ENCODE peak calls at places on chromosome 7, in ten cellular contexts. W, U, M, O, Y, C, I, V, A and X are unnamed samples.

GRCh38 chr7:33816106-33816505 is 89.2 kb upstream of the BMPER start:
- DNase-seq in Y (no peak), W (no peak), V (no peak), U (no peak), I (no peak), M (no peak), A (no peak), O (no peak), C (no peak), X (no peak)

GRCh38 chr7:131161103-131161502 is 166.6 kb upstream of the MKLN1 start:
- DNase-seq in Y (peak; percentile 46), I (no peak), W (peak; percentile 75), C (peak; percentile 76), V (no peak), M (no peak), O (peak; percentile 41), A (no peak), U (no peak), X (no peak)

GRCh38 chr7:159036916-159037605 is 107.6 kb downstream of the VIPR2 start:
- DNase-seq in M (no peak), Y (no peak), C (no peak), O (no peak), W (no peak), V (no peak), A (no peak), U (peak; percentile 49), I (no peak), X (no peak)

GRCh38 chr7:158811894-158812293 is 17.4 kb downstream of the ESYT2 start:
- DNase-seq in Y (peak; percentile 34), A (no peak), U (no peak), C (no peak), O (no peak), W (no peak), M (peak; percentile 21), V (no peak), I (no peak), X (no peak)

GRCh38 chr7:46385662-46386309 is 464.7 kb upstream of the IGFBP3 start:
- DNase-seq in U (no peak), I (no peak), C (peak; percentile 96), Y (peak; percentile 95), W (peak; percentile 96), M (no peak), A (no peak), O (peak; percentile 77), V (no peak), X (no peak)

GRCh38 chr7:117941138-117941810 is 68.0 kb upstream of the CTTNBP2 start:
- DNase-seq in M (no peak), I (no peak), U (peak; percentile 32), O (peak; percentile 1), V (no peak), Y (peak; percentile 0), C (peak; percentile 1), A (no peak), W (no peak), X (no peak)

GRCh38 chr7:22150221-22150620 is 204.5 kb upstream of the CDCA7L start:
- DNase-seq in I (no peak), W (peak; percentile 66), U (no peak), Y (no peak), M (no peak), V (no peak), C (peak; percentile 13), O (no peak), A (no peak), X (no peak)

GRCh38 chr7:156158693-156159092 is 346.4 kb upstream of the SHH start:
- DNase-seq in M (no peak), C (no peak), I (no peak), W (no peak), U (no peak), A (no peak), Y (no peak), O (no peak), V (no peak), X (no peak)

GRCh38 chr7:8206950-8207349 is 55.0 kb downstream of the ICA1 start:
- DNase-seq in C (no peak), I (no peak), U (no peak), A (no peak), M (no peak), Y (no peak), V (no peak), O (no peak), W (no peak), X (no peak)

GRCh38 chr7:82036146-82036886 is 266.5 kb upstream of the HGF start:
- DNase-seq in O (peak; percentile 67), Y (peak; percentile 87), C (peak; percentile 91), U (no peak), I (no peak), V (no peak), A (no peak), M (no peak), W (peak; percentile 86), X (no peak)

DNA sequence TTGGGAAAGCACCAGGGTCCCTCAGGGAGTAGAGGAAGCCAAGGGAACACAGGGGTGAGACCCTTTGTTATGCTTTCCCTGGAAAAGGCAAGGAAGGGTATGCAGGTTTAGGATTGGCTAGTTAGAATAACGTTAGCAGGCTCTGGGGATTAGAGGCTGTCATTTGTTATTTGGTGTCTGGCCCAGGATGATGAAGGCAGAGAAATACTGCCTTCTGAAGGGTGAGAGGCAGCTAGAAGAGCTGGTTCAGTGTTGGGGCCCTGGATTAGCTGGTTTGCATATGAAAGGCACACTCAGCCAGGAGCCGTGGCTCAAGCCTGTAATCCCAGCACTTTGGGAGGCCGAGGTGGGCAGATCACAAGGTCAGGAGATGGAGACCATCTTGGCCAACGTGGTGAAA is 3.0 kb upstream of the PILRA start:
- DNase-seq in W (no peak), I (no peak), U (peak; percentile 47), O (no peak), Y (no peak), A (peak; percentile 87), V (peak; percentile 23), M (no peak), C (no peak), X (no peak)
- H3K9ac ChIP-seq in W (no peak overlapping the region), I (no peak overlapping the region), U (no peak overlapping the region), O (no peak overlapping the region), Y (no peak overlapping the region), A (no peak overlapping the region), V (peak overlapping the region; percentile 2), M (no peak overlapping the region), C (no peak overlapping the region), X (no peak overlapping the region)

DNA sequence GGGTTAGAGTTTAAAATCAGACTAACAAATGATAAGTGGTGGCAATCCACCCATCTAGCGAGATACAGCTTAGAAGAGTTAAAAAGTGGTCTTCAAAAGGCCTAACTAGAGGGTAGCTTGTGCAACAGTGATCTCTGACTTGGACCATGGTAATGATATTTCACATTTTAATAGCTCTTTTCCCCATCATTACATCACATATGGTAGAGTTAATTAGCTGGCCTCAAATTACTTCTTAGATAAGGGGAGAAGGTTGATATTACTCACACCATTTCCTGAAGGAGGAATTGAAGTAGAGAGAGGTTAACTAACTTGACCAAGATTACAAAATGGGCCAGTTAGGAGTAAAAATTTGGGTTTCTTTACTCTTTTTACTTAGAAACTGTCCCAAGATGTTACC is 223.6 kb downstream of the PHTF2 start:
- DNase-seq in Y (no peak), C (no peak), I (no peak), U (no peak), A (no peak), W (no peak), M (no peak), V (no peak), O (no peak), X (no peak)
- H3K9ac ChIP-seq in Y (no peak overlapping the region), C (no peak overlapping the region), I (no peak overlapping the region), U (no peak overlapping the region), A (no peak overlapping the region), W (no peak overlapping the region), M (no peak overlapping the region), V (no peak overlapping the region), O (no peak overlapping the region), X (no peak overlapping the region)

GRCh38 chr7:74082770-74083116 is 861 bp upstream of the LIMK1 start:
- DNase-seq in I (no peak), A (no peak), O (no peak), C (no peak), U (no peak), V (no peak), W (no peak), M (no peak), Y (no peak), X (no peak)

GRCh38 chr7:74084722-74085578 is 1.3 kb downstream of the LIMK1 start:
- DNase-seq in O (no peak), A (no peak), M (peak; percentile 8), C (no peak), V (no peak), W (no peak), Y (no peak), I (no peak), U (no peak), X (no peak)

GRCh38 chr7:74087791-74088453 is 4.3 kb downstream of the LIMK1 start:
- DNase-seq in C (no peak), O (no peak), I (no peak), A (no peak), Y (no peak), M (no peak), V (no peak), U (no peak), W (no peak), X (no peak)

GRCh38 chr7:74083117-74083876 is at the start of gene LIMK1:
- DNase-seq in M (peak; percentile 99), U (peak; percentile 87), O (peak; percentile 94), I (no peak), W (peak; percentile 73), A (peak; percentile 72), V (peak; percentile 84), Y (peak; percentile 91), C (peak; percentile 79), X (peak; percentile 87)

GRCh38 chr7:74083928-74084721 is 521 bp downstream of the LIMK1 start:
- DNase-seq in C (peak; percentile 59), W (peak; percentile 55), U (peak; percentile 54), O (peak; percentile 85), M (peak; percentile 93), Y (peak; percentile 85), V (no peak), I (no peak), A (no peak), X (peak; percentile 32)
- H3K9ac ChIP-seq in C (peak overlapping the region; percentile 81), W (peak overlapping the region; percentile 74), U (peak overlapping the region; percentile 91), O (peak overlapping the region; percentile 88), M (peak overlapping the region; percentile 74), Y (peak overlapping the region; percentile 93), V (peak overlapping the region; percentile 90), I (peak overlapping the region; percentile 90), A (peak overlapping the region; percentile 85), X (peak overlapping the region; percentile 67)

DNA sequence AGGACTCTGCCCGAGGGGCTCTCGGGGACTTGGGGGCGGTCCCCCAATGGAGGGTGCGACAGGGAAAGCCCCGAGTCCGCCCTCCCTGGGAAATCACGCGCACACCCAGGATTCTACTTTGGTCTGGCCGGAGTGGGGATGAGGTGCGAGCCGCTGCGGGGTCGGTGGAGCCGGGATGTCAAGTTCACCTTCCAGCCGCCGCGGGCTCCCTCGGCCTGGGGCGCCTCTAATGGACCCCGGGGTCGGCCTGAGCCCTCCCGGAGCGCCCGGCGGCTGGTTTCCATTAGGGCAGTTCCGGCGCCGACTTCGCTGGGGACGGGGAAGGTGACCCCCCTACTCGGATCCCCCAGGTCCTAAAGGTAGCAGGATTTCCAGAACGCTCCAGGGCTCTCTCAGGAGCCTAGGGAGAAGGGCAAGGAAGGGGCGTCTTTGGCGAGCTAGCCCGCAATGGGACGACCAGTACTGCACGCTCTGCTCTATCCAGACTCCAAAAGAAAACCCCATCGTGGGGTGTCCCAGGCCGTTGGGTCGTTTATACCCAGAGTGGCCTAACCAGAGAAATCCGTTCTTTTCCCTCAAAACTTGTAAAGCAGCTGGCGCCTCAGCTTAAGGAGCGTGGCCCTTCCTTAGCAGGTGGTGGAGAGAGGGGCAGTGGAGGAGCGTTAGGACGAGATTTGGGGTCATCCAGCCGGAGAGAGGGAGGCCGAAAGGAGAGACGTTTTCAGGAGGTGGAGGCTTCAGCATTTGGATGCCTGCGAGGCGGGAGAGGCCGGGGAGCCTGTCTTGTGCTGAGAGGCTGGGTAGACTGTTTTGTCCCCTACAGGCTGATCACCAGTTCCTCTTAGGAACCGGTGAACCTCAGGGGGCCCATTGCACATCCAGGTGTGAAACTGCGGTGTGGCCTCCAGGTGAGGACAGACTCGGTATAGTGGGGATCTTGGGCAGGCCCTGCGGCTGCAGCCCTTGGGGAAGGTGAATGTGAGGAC is 860 bp upstream of the WDR86 start:
- DNase-seq in Y (no peak), M (no peak), U (peak; percentile 83), V (peak; percentile 51), W (no peak), I (no peak), O (peak; percentile 27), C (no peak), A (no peak), X (no peak)
- H3K9ac ChIP-seq in Y (no peak overlapping the region), M (no peak overlapping the region), U (peak overlapping the region; percentile 92), V (peak overlapping the region; percentile 94), W (no peak overlapping the region), I (no peak overlapping the region), O (peak overlapping the region; percentile 20), C (peak overlapping the region; percentile 24), A (peak overlapping the region; percentile 84), X (peak overlapping the region; percentile 87)